ENCODE peak calls at places on chromosomes 6 and 20, in eight cellular contexts. R is T-helper 17 cell, Q is A172, Z is anterior cingulate cortex, S is NCI-H1417, V is hippocampal formation, W is DMS79 treated with DMSO at 0.1 percent for 48 hours, C is NCI-H748 treated with DMSO at 0.1 percent for 48 hours. D is an unnamed sample.

GRCh38 chr6:114007451-114007953 is 36.6 kb upstream of the HDAC2 start:
- DNase-seq in Q (peak), V (no peak), R (no peak), C (no peak), S (no peak), Z (no peak), W (peak), D (no peak)

GRCh38 chr20:13458860-13459451 is 179.8 kb downstream of the TASP1 start:
- DNase-seq in R (no peak), Z (no peak), S (peak), Q (peak), W (no peak), V (no peak), C (peak), D (no peak)

GRCh38 chr6:130778946-130779657 is 48.1 kb upstream of the SMLR1 start:
- DNase-seq in Z (no peak), W (no peak), S (no peak), R (no peak), V (no peak), C (no peak), Q (peak), D (no peak)

GRCh38 chr20:10984899-10985298 is 311.1 kb upstream of the JAG1 start:
- DNase-seq in V (no peak), C (peak), R (no peak), Z (no peak), W (no peak), S (peak), Q (no peak), D (no peak)

GRCh38 chr20:16007164-16007563 is 566.1 kb downstream of the KIF16B start:
- DNase-seq in R (no peak), C (no peak), W (no peak), V (no peak), Z (no peak), Q (no peak), S (no peak), D (no peak)

GRCh38 chr6:160919713-160920112 is 71.9 kb upstream of the MAP3K4 start:
- DNase-seq in S (no peak), C (no peak), R (no peak), Z (no peak), V (no peak), W (no peak), Q (peak), D (no peak)

GRCh38 chr20:35698298-35699126 is 640 bp downstream of the NFS1 start:
- DNase-seq in Z (no peak), W (peak), Q (no peak), C (no peak), V (no peak), R (peak), S (peak), D (no peak)

GRCh38 chr20:12936020-12936419 is 72.8 kb upstream of the SPTLC3 start:
- DNase-seq in V (no peak), R (no peak), Q (no peak), S (peak), C (peak), Z (no peak), W (no peak), D (no peak)

GRCh38 chr20:19713851-19714716 is 44.0 kb upstream of the RIN2 start:
- DNase-seq in Z (no peak), V (no peak), C (no peak), Q (no peak), S (no peak), W (no peak), R (no peak), D (no peak)